ENCODE peak calls at places on chromosomes 6 and 20, in six cellular contexts. U is dorsolateral prefrontal cortex, V is astrocyte of the spinal cord, B is NB4, Y is body of pancreas, K is ovary. S is an unnamed sample.

GRCh38 chr6:4858194-4859028 is 82.2 kb downstream of the CDYL start:
- DNase-seq in U (no peak), K (no peak), V (no peak), Y (peak; percentile 14), B (peak; percentile 21), S (no peak)

GRCh38 chr6:79544299-79544927 is 7.2 kb upstream of the LCA5 start:
- DNase-seq in K (no peak), Y (no peak), V (peak; percentile 79), U (no peak), B (no peak), S (no peak)

GRCh38 chr6:157461000-157461915 is 80.3 kb downstream of the ZDHHC14 start:
- DNase-seq in K (no peak), B (no peak), Y (peak; percentile 91), V (peak; percentile 52), U (no peak), S (no peak)

GRCh38 chr6:55108469-55109130 is 65.7 kb upstream of the HCRTR2 start:
- DNase-seq in V (no peak), K (no peak), U (no peak), Y (no peak), B (no peak), S (no peak)

GRCh38 chr20:1094706-1095220 is 23.6 kb upstream of the PSMF1 start:
- DNase-seq in V (no peak), Y (no peak), B (no peak), K (no peak), U (no peak), S (peak; percentile 44)

GRCh38 chr20:46401478-46401860 is 4.9 kb downstream of the ELMO2 start:
- DNase-seq in Y (peak; percentile 53), V (no peak), B (no peak), U (no peak), K (no peak), S (no peak)

GRCh38 chr6:3135668-3136297 is 17.3 kb downstream of the BPHL start:
- DNase-seq in V (no peak), K (no peak), Y (peak; percentile 75), U (no peak), B (no peak), S (no peak)

GRCh38 chr6:117728626-117729025 is 53.4 kb downstream of the NUS1 start:
- DNase-seq in Y (no peak), K (no peak), B (no peak), U (no peak), V (no peak), S (no peak)

GRCh38 chr6:28807682-28808280 is 116.0 kb downstream of the TRIM27 start:
- DNase-seq in U (no peak), K (no peak), V (peak; percentile 57), Y (no peak), B (peak; percentile 77), S (no peak)

GRCh38 chr6:65786815-65787214 is 79.8 kb upstream of the EYS start:
- DNase-seq in B (no peak), K (no peak), Y (no peak), U (no peak), V (no peak), S (no peak)

GRCh38 chr6:128124713-128125112 is 223.9 kb upstream of the THEMIS start:
- DNase-seq in V (peak; percentile 29), U (no peak), K (no peak), Y (no peak), B (no peak), S (peak; percentile 54)

GRCh38 chr20:53574819-53575218 is 18.8 kb downstream of the ZNF217 start:
- DNase-seq in U (no peak), B (no peak), Y (no peak), V (no peak), K (no peak), S (no peak)

GRCh38 chr6:64254558-64254957 is 619.0 kb downstream of the PHF3 start:
- DNase-seq in B (no peak), U (no peak), V (no peak), K (no peak), Y (no peak), S (no peak)

GRCh38 chr6:106458021-106458986 is 97.8 kb downstream of the CRYBG1 start:
- DNase-seq in V (no peak), U (no peak), Y (no peak), K (no peak), B (no peak), S (no peak)

GRCh38 chr6:22024973-22025467 is 271.8 kb downstream of the PRL start:
- DNase-seq in V (no peak), K (no peak), Y (no peak), U (no peak), B (peak; percentile 74), S (no peak)

GRCh38 chr6:36285187-36285612 is 15.3 kb downstream of the PNPLA1 start:
- DNase-seq in K (no peak), Y (no peak), B (no peak), V (no peak), U (peak; percentile 56), S (no peak)

GRCh38 chr6:116405663-116406329 is 35.0 kb downstream of the DSE start:
- DNase-seq in Y (no peak), V (peak; percentile 77), K (no peak), U (no peak), B (no peak), S (peak; percentile 85)

GRCh38 chr6:147311218-147311617 is 107.0 kb downstream of the STXBP5 start:
- DNase-seq in Y (no peak), B (no peak), V (peak; percentile 3), U (no peak), K (no peak), S (peak; percentile 9)

GRCh38 chr20:19524691-19525090 is 233.4 kb upstream of the RIN2 start:
- DNase-seq in U (no peak), K (no peak), Y (no peak), V (no peak), B (no peak), S (no peak)
- TF ChIP-seq CTCF in U (no peak), K (no peak), Y (no peak), V (no peak), B (no peak), S (no peak)

GRCh38 chr20:17556842-17557674 is 12.8 kb upstream of the DSTN start:
- DNase-seq in U (no peak), V (peak; percentile 67), K (peak; percentile 79), Y (peak; percentile 84), B (no peak), S (no peak)
- H3K4me3 ChIP-seq in U (no peak overlapping the region), V (no peak overlapping the region), K (no peak overlapping the region), Y (no peak overlapping the region), B (no peak overlapping the region), S (no peak overlapping the region)

DNA sequence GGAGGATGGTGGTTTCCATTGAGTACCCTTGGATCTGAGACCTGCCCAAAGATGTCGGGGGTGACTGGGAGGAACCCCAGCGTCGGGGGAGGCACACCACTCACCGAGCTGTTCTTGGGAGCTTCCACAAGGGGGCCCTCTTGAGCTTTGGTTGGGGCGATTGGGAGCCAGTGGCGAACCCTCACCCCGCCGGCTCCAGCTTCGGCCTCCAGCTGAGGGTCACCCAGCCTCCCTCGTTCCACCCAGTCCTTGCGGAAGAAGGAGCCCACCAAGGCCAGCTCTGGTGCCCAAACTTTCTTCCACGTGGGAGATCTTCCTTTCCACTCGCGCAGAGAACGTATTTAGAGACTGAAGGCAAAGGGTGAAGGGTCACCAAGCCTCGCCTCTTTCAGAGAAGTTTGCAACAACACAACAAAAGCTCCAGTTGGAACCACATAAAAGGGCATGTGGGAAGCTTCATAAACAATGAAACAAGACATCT is 33.6 kb downstream of the APCDD1L start:
- DNase-seq in U (no peak), Y (peak; percentile 14), K (no peak), V (peak; percentile 28), B (peak; percentile 72), S (peak; percentile 65)
- TF ChIP-seq CTCF in U (peak; percentile 53), Y (no peak), K (no peak), V (peak; percentile 66), B (peak; percentile 74), S (peak; percentile 61)

GRCh38 chr6:122712864-122713612 is 66.5 kb upstream of the FABP7 start:
- DNase-seq in V (peak; percentile 30), B (peak; percentile 56), U (no peak), Y (no peak), K (no peak), S (no peak)

GRCh38 chr6:122710908-122711307 is 68.6 kb upstream of the FABP7 start:
- DNase-seq in U (no peak), B (no peak), K (no peak), Y (no peak), V (no peak), S (no peak)

GRCh38 chr6:122714059-122714458 is 65.5 kb upstream of the FABP7 start:
- DNase-seq in Y (no peak), B (no peak), K (no peak), V (no peak), U (no peak), S (no peak)

GRCh38 chr6:122712093-122712863 is 67.2 kb upstream of the FABP7 start:
- DNase-seq in Y (no peak), U (no peak), B (peak; percentile 12), V (peak; percentile 82), K (no peak), S (peak; percentile 24)

DNA sequence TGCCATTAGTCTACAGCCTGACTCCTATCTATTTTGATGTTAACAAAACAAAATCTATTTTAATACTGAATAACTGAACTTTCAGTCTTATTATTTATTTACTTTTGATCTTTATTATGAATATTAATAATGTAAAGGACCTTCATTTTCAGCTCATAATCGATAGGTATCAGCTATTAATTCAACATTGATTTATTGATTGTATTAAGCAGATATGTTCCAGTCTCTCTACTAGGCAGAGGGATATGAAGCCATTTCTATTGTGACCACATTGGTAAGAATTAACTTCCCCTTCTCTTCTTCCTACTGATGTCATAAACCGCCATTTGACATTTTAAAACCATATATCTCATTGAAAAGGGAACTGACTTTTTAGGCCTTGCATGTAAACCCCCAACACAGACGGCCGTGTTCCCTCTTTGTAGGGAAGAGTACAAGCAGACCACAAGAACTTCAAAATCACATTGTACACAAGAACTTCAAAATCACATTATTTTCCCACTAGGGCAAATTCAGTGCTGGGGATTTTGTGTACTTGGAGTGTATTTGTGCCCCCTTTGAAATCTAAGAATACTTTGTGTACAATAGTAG is 69.5 kb upstream of the FABP7 start:
- DNase-seq in U (no peak), V (no peak), K (no peak), B (peak; percentile 83), Y (no peak), S (no peak)
- H3K4me3 ChIP-seq in U (no peak overlapping the region), V (no peak overlapping the region), K (no peak overlapping the region), B (no peak overlapping the region), Y (no peak overlapping the region), S (no peak overlapping the region)

GRCh38 chr6:125749112-125749863 is at the start of gene HEY2:
- DNase-seq in U (peak; percentile 95), B (peak; percentile 92), Y (peak; percentile 96), V (peak; percentile 91), K (peak; percentile 96), S (peak; percentile 96)
- TF ChIP-seq CTCF in U (peak; percentile 24), B (no peak), Y (no peak), V (no peak), K (peak; percentile 33), S (no peak)

DNA sequence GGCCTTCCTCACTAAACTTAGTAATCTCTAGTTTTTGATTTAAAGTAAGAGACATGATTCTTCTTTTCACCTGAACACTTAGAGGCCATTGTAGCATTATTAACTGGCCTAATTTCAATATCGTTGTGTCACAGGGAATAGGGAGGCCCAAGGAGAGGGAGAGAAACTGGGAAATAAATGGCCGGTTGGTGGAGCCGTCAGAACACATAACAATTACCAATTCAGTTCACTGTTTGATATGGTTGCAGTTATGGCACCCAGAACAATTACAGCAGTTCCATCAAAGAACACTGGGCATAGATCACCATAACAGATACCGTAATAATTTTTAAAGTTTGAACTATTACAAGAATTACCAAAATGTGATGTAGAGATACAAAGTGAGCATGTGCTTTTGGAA is 9.1 kb upstream of the GLYATL3 start:
- DNase-seq in V (no peak), K (no peak), Y (peak; percentile 20), U (no peak), B (no peak), S (no peak)
- H3K4me3 ChIP-seq in V (no peak overlapping the region), K (no peak overlapping the region), Y (no peak overlapping the region), U (no peak overlapping the region), B (no peak overlapping the region), S (no peak overlapping the region)